ENCODE peak calls at places on chromosomes 11 and 22, in nine cellular contexts. K is smooth muscle cell of the brain vasculature; O is ecto neural progenitor cell; J is GM19239; Y is activated CD4-positive, alpha-beta T cell treated with anti-CD3 and anti-CD28 coated beads for 4 hours; E is astrocyte of the hippocampus; L is sciatic nerve; U is hypothalamus; N is CD8-positive, alpha-beta memory T cell. H is an unnamed sample.

GRCh38 chr11:100574894-100575769 is 112.0 kb upstream of the ARHGAP42 start:
- DNase-seq in K (no peak), O (no peak), J (no peak), Y (no peak), E (peak), L (no peak), U (no peak), N (no peak), H (no peak)

GRCh38 chr11:70372076-70372475 is 26.3 kb upstream of the CTTN start:
- DNase-seq in K (no peak), O (no peak), J (no peak), Y (no peak), E (no peak), L (no peak), U (no peak), N (no peak), H (no peak)

GRCh38 chr11:65516135-65516968 is 8.5 kb upstream of the SCYL1 start:
- DNase-seq in K (no peak), O (peak), J (no peak), Y (no peak), E (no peak), L (peak), U (no peak), N (peak), H (no peak)

GRCh38 chr11:85787809-85788805 is 22.8 kb downstream of the SYTL2 start:
- DNase-seq in K (no peak), O (no peak), J (no peak), Y (no peak), E (no peak), L (no peak), U (no peak), N (no peak), H (peak)

GRCh38 chr22:31556627-31557203 is 60.4 kb downstream of the SFI1 start:
- DNase-seq in K (no peak), O (no peak), J (no peak), Y (peak), E (peak), L (no peak), U (no peak), N (peak), H (peak)

GRCh38 chr22:41917375-41917905 is 2.6 kb upstream of the SHISA8 start:
- DNase-seq in K (no peak), O (no peak), J (no peak), Y (no peak), E (no peak), L (no peak), U (no peak), N (no peak), H (no peak)

GRCh38 chr22:29773233-29773632 is 6.1 kb downstream of the UQCR10 start:
- DNase-seq in K (no peak), O (no peak), J (no peak), Y (no peak), E (peak), L (no peak), U (no peak), N (no peak), H (peak)

GRCh38 chr22:46073683-46074504 is 76.4 kb upstream of the PPARA start:
- DNase-seq in K (no peak), O (no peak), J (no peak), Y (no peak), E (peak), L (peak), U (peak), N (no peak), H (no peak)

GRCh38 chr11:83782329-83782728 is 496.2 kb upstream of the CCDC90B start:
- DNase-seq in K (no peak), O (no peak), J (no peak), Y (no peak), E (no peak), L (no peak), U (no peak), N (no peak), H (no peak)

GRCh38 chr11:2675540-2675939 is 24.3 kb downstream of the KCNQ1OT1 start:
- DNase-seq in K (no peak), O (no peak), J (no peak), Y (no peak), E (no peak), L (peak), U (no peak), N (no peak), H (no peak)